ENCODE peak calls at places on chromosomes 12 and 14, in four cellular contexts. One of them, this sample, is unnamed.

GRCh38 chr14:67620217-67620789 is 583 bp downstream of the ARG2 start:
- DNase-seq in right lobe of liver: peak
- DNase-seq in tibial nerve: no peak
- DNase-seq in IMR-90: peak
- DNase-seq in this sample: peak

GRCh38 chr12:94208433-94208921 is 60.1 kb downstream of the PLXNC1 start:
- DNase-seq in right lobe of liver: no peak
- DNase-seq in tibial nerve: no peak
- DNase-seq in IMR-90: no peak
- DNase-seq in this sample: peak

GRCh38 chr12:105142259-105142658 is 34.7 kb downstream of the WASHC4 start:
- DNase-seq in right lobe of liver: no peak
- DNase-seq in tibial nerve: no peak
- DNase-seq in IMR-90: no peak
- DNase-seq in this sample: no peak

GRCh38 chr12:132522586-132523380 is 32.8 kb downstream of the FBRSL1 start:
- DNase-seq in right lobe of liver: no peak
- DNase-seq in tibial nerve: no peak
- DNase-seq in IMR-90: no peak
- DNase-seq in this sample: no peak

GRCh38 chr14:86787782-86788181 is 1205.2 kb downstream of the GALC start:
- DNase-seq in right lobe of liver: no peak
- DNase-seq in tibial nerve: no peak
- DNase-seq in IMR-90: peak
- DNase-seq in this sample: no peak

GRCh38 chr12:113208041-113208934 is 13.0 kb upstream of the TPCN1 start:
- DNase-seq in right lobe of liver: no peak
- DNase-seq in tibial nerve: no peak
- DNase-seq in IMR-90: peak
- DNase-seq in this sample: no peak

GRCh38 chr12:3473844-3474243 is 17.2 kb upstream of the PRMT8 start:
- DNase-seq in right lobe of liver: no peak
- DNase-seq in tibial nerve: no peak
- DNase-seq in IMR-90: no peak
- DNase-seq in this sample: no peak

GRCh38 chr14:95189400-95190162 is 32.3 kb upstream of the DICER1 start:
- DNase-seq in right lobe of liver: no peak
- DNase-seq in tibial nerve: no peak
- DNase-seq in IMR-90: no peak
- DNase-seq in this sample: no peak

GRCh38 chr14:105087963-105088811 is 23.0 kb upstream of the GPR132 start:
- DNase-seq in right lobe of liver: peak
- DNase-seq in tibial nerve: no peak
- DNase-seq in IMR-90: peak
- DNase-seq in this sample: no peak

GRCh38 chr14:51547260-51547659 is 104.5 kb upstream of the FRMD6 start:
- DNase-seq in right lobe of liver: peak
- DNase-seq in tibial nerve: no peak
- DNase-seq in IMR-90: peak
- DNase-seq in this sample: peak

GRCh38 chr14:55458800-55459577 is 18.6 kb upstream of the TBPL2 start:
- DNase-seq in right lobe of liver: no peak
- DNase-seq in tibial nerve: no peak
- DNase-seq in IMR-90: peak
- DNase-seq in this sample: no peak

GRCh38 chr12:9383585-9383984 is 175.4 kb upstream of the PZP start:
- DNase-seq in right lobe of liver: no peak
- DNase-seq in tibial nerve: no peak
- DNase-seq in IMR-90: no peak
- DNase-seq in this sample: no peak

GRCh38 chr12:9381619-9382018 is 173.4 kb upstream of the PZP start:
- DNase-seq in right lobe of liver: no peak
- DNase-seq in tibial nerve: no peak
- DNase-seq in IMR-90: no peak
- DNase-seq in this sample: no peak

GRCh38 chr12:9379023-9379742 is 171.0 kb upstream of the PZP start:
- DNase-seq in right lobe of liver: no peak
- DNase-seq in tibial nerve: no peak
- DNase-seq in IMR-90: no peak
- DNase-seq in this sample: no peak

GRCh38 chr12:9380650-9381049 is 172.5 kb upstream of the PZP start:
- DNase-seq in right lobe of liver: no peak
- DNase-seq in tibial nerve: no peak
- DNase-seq in IMR-90: no peak
- DNase-seq in this sample: no peak

GRCh38 chr12:9378430-9378835 is 170.2 kb upstream of the PZP start:
- DNase-seq in right lobe of liver: no peak
- DNase-seq in tibial nerve: no peak
- DNase-seq in IMR-90: no peak
- DNase-seq in this sample: no peak
- TF ChIP-seq CTCF in right lobe of liver: peak
- TF ChIP-seq CTCF in tibial nerve: no peak
- TF ChIP-seq CTCF in IMR-90: no peak
- TF ChIP-seq CTCF in this sample: no peak

DNA sequence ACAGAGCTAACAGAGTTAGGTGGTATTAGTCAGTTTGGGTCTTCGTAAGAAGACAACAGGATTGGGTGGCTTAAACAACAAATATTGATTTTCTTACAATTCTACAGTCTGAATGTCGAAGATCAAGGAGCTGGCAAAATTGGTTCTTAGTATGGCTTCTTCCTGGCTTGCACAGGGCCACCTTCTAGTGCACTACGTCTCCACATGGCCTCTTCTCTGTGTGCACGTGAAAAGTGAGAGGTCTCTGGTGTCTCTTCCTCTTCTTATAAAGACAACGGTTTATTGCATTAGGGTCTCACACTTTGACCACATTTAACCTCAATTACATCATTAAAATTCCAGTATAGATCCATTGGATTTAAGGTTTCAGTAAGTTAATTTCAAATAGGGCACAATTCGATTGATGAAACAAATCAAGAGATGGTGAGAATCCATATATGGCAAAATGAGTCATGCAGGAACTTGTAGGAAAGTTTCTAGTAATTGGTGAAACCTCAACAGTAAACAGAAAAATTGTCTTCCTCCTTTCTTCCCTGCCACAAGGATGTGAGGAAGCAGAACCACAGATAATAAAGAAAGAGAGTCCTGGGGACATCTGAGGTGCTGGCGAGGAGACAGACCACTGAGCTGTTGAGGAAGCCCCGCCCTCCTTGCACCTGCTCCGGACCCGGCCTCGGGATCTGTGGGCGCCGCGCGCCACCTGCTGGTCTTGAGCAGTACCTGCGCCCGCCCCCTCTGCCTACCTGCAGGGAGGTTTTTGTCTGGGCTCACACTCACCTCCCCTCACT is 846.7 kb downstream of the TMEM121 start:
- DNase-seq in right lobe of liver: peak
- DNase-seq in tibial nerve: no peak
- DNase-seq in IMR-90: no peak
- DNase-seq in this sample: peak
- TF ChIP-seq POLR2A in right lobe of liver: no peak
- TF ChIP-seq POLR2A in tibial nerve: no peak
- TF ChIP-seq POLR2A in IMR-90: no peak
- TF ChIP-seq POLR2A in this sample: no peak

GRCh38 chr12:6276936-6277615 is 33.4 kb upstream of the PLEKHG6 start:
- DNase-seq in right lobe of liver: no peak
- DNase-seq in tibial nerve: no peak
- DNase-seq in IMR-90: no peak
- DNase-seq in this sample: no peak
- TF ChIP-seq CTCF in right lobe of liver: no peak
- TF ChIP-seq CTCF in tibial nerve: no peak
- TF ChIP-seq CTCF in IMR-90: no peak
- TF ChIP-seq CTCF in this sample: no peak

GRCh38 chr12:68375701-68376469 is 43.7 kb upstream of the MDM1 start:
- DNase-seq in right lobe of liver: no peak
- DNase-seq in tibial nerve: no peak
- DNase-seq in IMR-90: peak
- DNase-seq in this sample: no peak

GRCh38 chr12:68376901-68377300 is 44.7 kb upstream of the MDM1 start:
- DNase-seq in right lobe of liver: no peak
- DNase-seq in tibial nerve: no peak
- DNase-seq in IMR-90: no peak
- DNase-seq in this sample: no peak

GRCh38 chr12:68381476-68381875 is 49.3 kb upstream of the MDM1 start:
- DNase-seq in right lobe of liver: no peak
- DNase-seq in tibial nerve: no peak
- DNase-seq in IMR-90: no peak
- DNase-seq in this sample: no peak

GRCh38 chr12:68374315-68374982 is 42.3 kb upstream of the MDM1 start:
- DNase-seq in right lobe of liver: no peak
- DNase-seq in tibial nerve: no peak
- DNase-seq in IMR-90: no peak
- DNase-seq in this sample: no peak

GRCh38 chr12:68378859-68379628 is 46.9 kb upstream of the MDM1 start:
- DNase-seq in right lobe of liver: no peak
- DNase-seq in tibial nerve: no peak
- DNase-seq in IMR-90: no peak
- DNase-seq in this sample: no peak
- TF ChIP-seq POLR2A in right lobe of liver: no peak
- TF ChIP-seq POLR2A in tibial nerve: no peak
- TF ChIP-seq POLR2A in IMR-90: no peak
- TF ChIP-seq POLR2A in this sample: no peak